ENCODE peak calls at places on chromosomes 12 and 14, in nine cellular contexts. O, R, T, B, P, V, L, C and E are unnamed samples.

GRCh38 chr12:46401703-46402102 is 29.1 kb upstream of the SLC38A2 start:
- DNase-seq in O (peak), R (no peak), T (no peak), B (no peak), P (no peak), V (no peak), L (no peak), C (peak), E (no peak)

GRCh38 chr14:22333408-22334274 is 255.4 kb downstream of the DAD1 start:
- DNase-seq in O (no peak), R (peak), T (no peak), B (no peak), P (no peak), V (no peak), L (no peak), C (no peak), E (peak)

GRCh38 chr14:77543240-77543551 is 44.6 kb upstream of the ISM2 start:
- DNase-seq in O (no peak), R (no peak), T (no peak), B (no peak), P (no peak), V (no peak), L (no peak), C (no peak), E (no peak)

GRCh38 chr12:94988471-94988870 is 15.0 kb downstream of the NDUFA12 start:
- DNase-seq in O (no peak), R (no peak), T (no peak), B (no peak), P (no peak), V (no peak), L (no peak), C (no peak), E (no peak)

GRCh38 chr14:97458302-97459137 is 661.3 kb downstream of the VRK1 start:
- DNase-seq in O (no peak), R (no peak), T (no peak), B (no peak), P (peak), V (peak), L (peak), C (no peak), E (no peak)

GRCh38 chr12:68910128-68910527 is 22.8 kb downstream of the CPM start:
- DNase-seq in O (no peak), R (no peak), T (no peak), B (no peak), P (no peak), V (no peak), L (no peak), C (peak), E (no peak)

GRCh38 chr12:108667349-108667748 is 33.7 kb upstream of the SELPLG start:
- DNase-seq in O (no peak), R (no peak), T (no peak), B (no peak), P (no peak), V (no peak), L (no peak), C (no peak), E (no peak)

GRCh38 chr12:47903927-47904646 is 707 bp downstream of the VDR start:
- DNase-seq in O (peak), R (peak), T (peak), B (no peak), P (no peak), V (peak), L (no peak), C (peak), E (no peak)

GRCh38 chr14:23360496-23360895 is 4.5 kb downstream of the EFS start:
- DNase-seq in O (no peak), R (no peak), T (no peak), B (no peak), P (no peak), V (no peak), L (no peak), C (no peak), E (no peak)

GRCh38 chr12:31780096-31780495 is 51.3 kb upstream of the AMN1 start:
- DNase-seq in O (no peak), R (no peak), T (no peak), B (no peak), P (no peak), V (no peak), L (no peak), C (no peak), E (no peak)

GRCh38 chr14:67944605-67945004 is 125.0 kb downstream of the RAD51B start:
- DNase-seq in O (no peak), R (no peak), T (no peak), B (no peak), P (no peak), V (no peak), L (no peak), C (no peak), E (no peak)

GRCh38 chr12:11553871-11554533 is 95.5 kb upstream of the ETV6 start:
- DNase-seq in O (no peak), R (peak), T (peak), B (peak), P (peak), V (peak), L (no peak), C (no peak), E (peak)

GRCh38 chr12:65325183-65325582 is 46.7 kb downstream of the MSRB3 start:
- DNase-seq in O (no peak), R (no peak), T (no peak), B (no peak), P (no peak), V (no peak), L (no peak), C (no peak), E (no peak)

GRCh38 chr12:32906407-32907165 is 10.0 kb upstream of the PKP2 start:
- DNase-seq in O (no peak), R (no peak), T (no peak), B (no peak), P (no peak), V (no peak), L (no peak), C (no peak), E (no peak)

GRCh38 chr14:24224618-24225071 is 7.5 kb downstream of the NEDD8 start:
- DNase-seq in O (no peak), R (peak), T (no peak), B (no peak), P (no peak), V (no peak), L (no peak), C (peak), E (no peak)

GRCh38 chr14:94100847-94101246 is 9.7 kb upstream of the IFI27 start:
- DNase-seq in O (no peak), R (peak), T (no peak), B (no peak), P (no peak), V (no peak), L (no peak), C (peak), E (no peak)

GRCh38 chr12:111444706-111445310 is 39.1 kb downstream of the SH2B3 start:
- DNase-seq in O (peak), R (no peak), T (no peak), B (no peak), P (peak), V (peak), L (peak), C (no peak), E (no peak)